ENCODE peak calls at places on chromosomes 12 and 14, in ten cellular contexts. One of them, this sample, is unnamed. For H3K4me1 and H3K27me3, the result is how much of the 10 kb centered on the place peaks cover.

GRCh38 chr12:49549735-49550710 is 11.2 kb downstream of the KCNH3 start:
- DNase-seq in neuronal stem cell: no peak
- DNase-seq in colonic mucosa: no peak
- DNase-seq in right lobe of liver: no peak
- DNase-seq in stomach: no peak
- DNase-seq in IMR-90: no peak
- DNase-seq in heart left ventricle: no peak
- DNase-seq in body of pancreas: no peak
- DNase-seq in neural progenitor cell: no peak
- DNase-seq in heart right ventricle: no peak
- DNase-seq in this sample: no peak

GRCh38 chr12:93441111-93441616 is 583 bp downstream of the UBE2N start:
- DNase-seq in neuronal stem cell: peak
- DNase-seq in colonic mucosa: peak
- DNase-seq in right lobe of liver: peak
- DNase-seq in stomach: peak
- DNase-seq in IMR-90: peak
- DNase-seq in heart left ventricle: peak
- DNase-seq in body of pancreas: peak
- DNase-seq in neural progenitor cell: peak
- DNase-seq in heart right ventricle: peak
- DNase-seq in this sample: no peak

GRCh38 chr12:32149489-32149888 is 42.8 kb downstream of the BICD1 start:
- DNase-seq in neuronal stem cell: no peak
- DNase-seq in colonic mucosa: no peak
- DNase-seq in right lobe of liver: no peak
- DNase-seq in stomach: no peak
- DNase-seq in IMR-90: no peak
- DNase-seq in heart left ventricle: no peak
- DNase-seq in body of pancreas: no peak
- DNase-seq in neural progenitor cell: no peak
- DNase-seq in heart right ventricle: no peak
- DNase-seq in this sample: no peak

GRCh38 chr12:113070117-113070906 is 13.8 kb downstream of the DTX1 start:
- DNase-seq in neuronal stem cell: no peak
- DNase-seq in colonic mucosa: peak
- DNase-seq in right lobe of liver: no peak
- DNase-seq in stomach: no peak
- DNase-seq in IMR-90: no peak
- DNase-seq in heart left ventricle: no peak
- DNase-seq in body of pancreas: peak
- DNase-seq in neural progenitor cell: no peak
- DNase-seq in heart right ventricle: peak
- DNase-seq in this sample: no peak

GRCh38 chr12:6784292-6784691 is 5.0 kb upstream of the CD4 start:
- DNase-seq in neuronal stem cell: no peak
- DNase-seq in colonic mucosa: no peak
- DNase-seq in right lobe of liver: no peak
- DNase-seq in stomach: no peak
- DNase-seq in IMR-90: no peak
- DNase-seq in heart left ventricle: no peak
- DNase-seq in body of pancreas: no peak
- DNase-seq in neural progenitor cell: no peak
- DNase-seq in heart right ventricle: no peak
- DNase-seq in this sample: no peak

GRCh38 chr14:24816011-24816928 is 182.3 kb upstream of the GZMB start:
- DNase-seq in neuronal stem cell: no peak
- DNase-seq in colonic mucosa: peak
- DNase-seq in right lobe of liver: peak
- DNase-seq in stomach: peak
- DNase-seq in IMR-90: peak
- DNase-seq in heart left ventricle: no peak
- DNase-seq in body of pancreas: peak
- DNase-seq in neural progenitor cell: no peak
- DNase-seq in heart right ventricle: no peak
- DNase-seq in this sample: no peak

GRCh38 chr14:104604461-104605449 is at the start of gene TMEM179:
- DNase-seq in neuronal stem cell: peak
- DNase-seq in colonic mucosa: no peak
- DNase-seq in right lobe of liver: no peak
- DNase-seq in stomach: no peak
- DNase-seq in IMR-90: peak
- DNase-seq in heart left ventricle: peak
- DNase-seq in body of pancreas: no peak
- DNase-seq in neural progenitor cell: peak
- DNase-seq in heart right ventricle: no peak
- DNase-seq in this sample: peak

GRCh38 chr12:3752096-3752709 is 706 bp downstream of the CRACR2A start:
- DNase-seq in neuronal stem cell: no peak
- DNase-seq in colonic mucosa: peak
- DNase-seq in right lobe of liver: no peak
- DNase-seq in stomach: peak
- DNase-seq in IMR-90: no peak
- DNase-seq in heart left ventricle: peak
- DNase-seq in body of pancreas: peak
- DNase-seq in neural progenitor cell: no peak
- DNase-seq in heart right ventricle: peak
- DNase-seq in this sample: no peak

GRCh38 chr14:29603721-29604120 is 323.9 kb downstream of the PRKD1 start:
- DNase-seq in neuronal stem cell: no peak
- DNase-seq in colonic mucosa: no peak
- DNase-seq in right lobe of liver: no peak
- DNase-seq in stomach: no peak
- DNase-seq in IMR-90: no peak
- DNase-seq in heart left ventricle: no peak
- DNase-seq in body of pancreas: no peak
- DNase-seq in neural progenitor cell: no peak
- DNase-seq in heart right ventricle: no peak
- DNase-seq in this sample: no peak

GRCh38 chr14:70882771-70883492 is 24.3 kb upstream of the PCNX1 start:
- DNase-seq in neuronal stem cell: no peak
- DNase-seq in colonic mucosa: no peak
- DNase-seq in right lobe of liver: no peak
- DNase-seq in stomach: no peak
- DNase-seq in IMR-90: peak
- DNase-seq in heart left ventricle: no peak
- DNase-seq in body of pancreas: peak
- DNase-seq in neural progenitor cell: no peak
- DNase-seq in heart right ventricle: no peak
- DNase-seq in this sample: no peak

GRCh38 chr12:108594-108993 is 42.0 kb downstream of the IQSEC3 start:
- DNase-seq in neuronal stem cell: no peak
- DNase-seq in colonic mucosa: peak
- DNase-seq in right lobe of liver: peak
- DNase-seq in stomach: peak
- DNase-seq in IMR-90: no peak
- DNase-seq in heart left ventricle: no peak
- DNase-seq in body of pancreas: peak
- DNase-seq in neural progenitor cell: no peak
- DNase-seq in heart right ventricle: peak
- DNase-seq in this sample: peak

GRCh38 chr12:105051981-105052380 is 32.3 kb downstream of the ALDH1L2 start:
- DNase-seq in neuronal stem cell: no peak
- DNase-seq in colonic mucosa: no peak
- DNase-seq in right lobe of liver: no peak
- DNase-seq in stomach: no peak
- DNase-seq in IMR-90: no peak
- DNase-seq in heart left ventricle: no peak
- DNase-seq in body of pancreas: no peak
- DNase-seq in neural progenitor cell: no peak
- DNase-seq in heart right ventricle: no peak
- DNase-seq in this sample: no peak

GRCh38 chr12:113247123-113248045 is 26.1 kb downstream of the TPCN1 start:
- DNase-seq in neuronal stem cell: no peak
- DNase-seq in colonic mucosa: no peak
- DNase-seq in right lobe of liver: no peak
- DNase-seq in stomach: no peak
- DNase-seq in IMR-90: peak
- DNase-seq in heart left ventricle: peak
- DNase-seq in body of pancreas: peak
- DNase-seq in neural progenitor cell: no peak
- DNase-seq in heart right ventricle: peak
- DNase-seq in this sample: no peak

GRCh38 chr12:62466018-62466595 is 519 bp upstream of the MON2 start:
- DNase-seq in neuronal stem cell: no peak
- DNase-seq in colonic mucosa: peak
- DNase-seq in right lobe of liver: peak
- DNase-seq in stomach: peak
- DNase-seq in IMR-90: peak
- DNase-seq in heart left ventricle: no peak
- DNase-seq in body of pancreas: peak
- DNase-seq in neural progenitor cell: peak
- DNase-seq in heart right ventricle: no peak
- DNase-seq in this sample: peak

GRCh38 chr12:45216297-45216982 is 545 bp downstream of the ANO6 start:
- DNase-seq in neuronal stem cell: peak
- DNase-seq in colonic mucosa: peak
- DNase-seq in right lobe of liver: peak
- DNase-seq in stomach: peak
- DNase-seq in IMR-90: peak
- DNase-seq in heart left ventricle: peak
- DNase-seq in body of pancreas: peak
- DNase-seq in neural progenitor cell: peak
- DNase-seq in heart right ventricle: peak
- DNase-seq in this sample: peak

GRCh38 chr12:92396647-92397258 is 251.1 kb upstream of the BTG1 start:
- DNase-seq in neuronal stem cell: no peak
- DNase-seq in colonic mucosa: no peak
- DNase-seq in right lobe of liver: no peak
- DNase-seq in stomach: no peak
- DNase-seq in IMR-90: peak
- DNase-seq in heart left ventricle: no peak
- DNase-seq in body of pancreas: no peak
- DNase-seq in neural progenitor cell: no peak
- DNase-seq in heart right ventricle: no peak
- DNase-seq in this sample: no peak

GRCh38 chr14:56294125-56294524 is 175.9 kb downstream of the PELI2 start:
- DNase-seq in neuronal stem cell: no peak
- DNase-seq in colonic mucosa: no peak
- DNase-seq in right lobe of liver: no peak
- DNase-seq in stomach: no peak
- DNase-seq in IMR-90: no peak
- DNase-seq in heart left ventricle: no peak
- DNase-seq in body of pancreas: peak
- DNase-seq in neural progenitor cell: peak
- DNase-seq in heart right ventricle: no peak
- DNase-seq in this sample: no peak

DNA sequence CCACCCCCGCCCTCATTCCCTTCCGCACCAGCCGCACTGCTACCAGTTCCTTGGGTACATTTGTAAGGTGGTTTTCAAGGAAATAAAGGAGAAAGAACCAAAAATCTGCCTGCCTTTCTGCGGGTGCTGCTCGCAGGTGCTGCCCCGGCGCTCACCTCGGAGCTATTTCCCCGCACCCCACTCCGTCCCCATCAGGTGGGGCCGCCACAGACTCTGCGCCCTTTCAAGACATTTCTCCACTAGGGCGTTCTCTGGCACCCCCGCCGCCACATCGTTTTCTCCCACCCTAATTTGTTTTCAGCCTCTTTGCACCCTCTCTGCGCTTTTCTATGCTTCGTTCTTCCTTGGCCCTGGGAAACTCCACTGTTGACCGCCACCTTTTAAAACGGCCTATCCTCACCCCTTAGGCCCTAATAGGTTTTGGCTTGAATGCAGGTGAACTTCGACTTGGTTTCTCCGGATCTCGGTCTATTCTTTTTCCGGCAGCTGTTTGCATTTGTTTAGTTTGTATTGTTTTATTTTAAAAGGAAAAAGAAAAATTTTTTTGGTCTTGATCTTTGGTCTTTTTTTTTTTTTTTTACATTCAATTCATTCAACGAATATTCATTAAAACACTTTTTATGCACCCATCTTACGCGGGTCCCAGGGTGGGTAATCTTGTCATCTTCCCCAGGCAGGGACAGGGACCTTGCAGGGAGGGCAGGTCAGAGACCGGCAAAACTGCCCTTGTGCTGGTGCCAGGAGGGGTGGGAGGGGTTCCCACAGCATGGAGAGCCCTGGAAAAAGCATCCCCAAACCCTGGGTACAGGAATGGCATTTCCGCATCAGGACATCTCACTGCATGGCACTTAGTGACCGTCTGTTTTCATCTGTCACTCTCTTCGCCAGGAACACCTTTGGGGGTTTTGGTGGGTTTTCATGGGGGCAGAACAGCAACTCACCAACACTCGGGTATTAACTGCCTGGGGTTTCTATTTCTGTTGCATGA is 3.1 kb downstream of the VSX2 start:
- DNase-seq in neuronal stem cell: no peak
- DNase-seq in colonic mucosa: no peak
- DNase-seq in right lobe of liver: no peak
- DNase-seq in stomach: no peak
- DNase-seq in IMR-90: no peak
- DNase-seq in heart left ventricle: peak
- DNase-seq in body of pancreas: no peak
- DNase-seq in neural progenitor cell: peak
- DNase-seq in heart right ventricle: no peak
- DNase-seq in this sample: no peak
- H3K4me3 ChIP-seq in neuronal stem cell: no peak
- H3K4me3 ChIP-seq in colonic mucosa: no peak
- H3K4me3 ChIP-seq in right lobe of liver: no peak
- H3K4me3 ChIP-seq in stomach: no peak
- H3K4me3 ChIP-seq in IMR-90: no peak
- H3K4me3 ChIP-seq in heart left ventricle: no peak
- H3K4me3 ChIP-seq in body of pancreas: no peak
- H3K4me3 ChIP-seq in neural progenitor cell: no peak
- H3K4me3 ChIP-seq in heart right ventricle: no peak
- H3K4me3 ChIP-seq in this sample: no peak

GRCh38 chr14:99563749-99564129 is 40.3 kb downstream of the CCDC85C start:
- DNase-seq in neuronal stem cell: no peak
- DNase-seq in colonic mucosa: no peak
- DNase-seq in right lobe of liver: no peak
- DNase-seq in stomach: no peak
- DNase-seq in IMR-90: no peak
- DNase-seq in heart left ventricle: no peak
- DNase-seq in body of pancreas: no peak
- DNase-seq in neural progenitor cell: no peak
- DNase-seq in heart right ventricle: no peak
- DNase-seq in this sample: no peak
- H3K4me1 ChIP-seq in neuronal stem cell: half or more
- H3K4me1 ChIP-seq in colonic mucosa: under half
- H3K4me1 ChIP-seq in right lobe of liver: under half
- H3K4me1 ChIP-seq in stomach: half or more
- H3K4me1 ChIP-seq in IMR-90: under half
- H3K4me1 ChIP-seq in heart left ventricle: half or more
- H3K4me1 ChIP-seq in body of pancreas: half or more
- H3K4me1 ChIP-seq in neural progenitor cell: half or more
- H3K4me1 ChIP-seq in heart right ventricle: half or more
- H3K4me1 ChIP-seq in this sample: half or more

GRCh38 chr14:101063121-101063520 is 159.6 kb upstream of the RTL1 start:
- DNase-seq in neuronal stem cell: no peak
- DNase-seq in colonic mucosa: no peak
- DNase-seq in right lobe of liver: no peak
- DNase-seq in stomach: no peak
- DNase-seq in IMR-90: no peak
- DNase-seq in heart left ventricle: peak
- DNase-seq in body of pancreas: no peak
- DNase-seq in neural progenitor cell: no peak
- DNase-seq in heart right ventricle: no peak
- DNase-seq in this sample: peak
- H3K27me3 ChIP-seq in neuronal stem cell: under half
- H3K27me3 ChIP-seq in colonic mucosa: under half
- H3K27me3 ChIP-seq in right lobe of liver: under half
- H3K27me3 ChIP-seq in stomach: under half
- H3K27me3 ChIP-seq in IMR-90: under half
- H3K27me3 ChIP-seq in heart left ventricle: under half
- H3K27me3 ChIP-seq in body of pancreas: under half
- H3K27me3 ChIP-seq in neural progenitor cell: under half
- H3K27me3 ChIP-seq in heart right ventricle: under half
- H3K27me3 ChIP-seq in this sample: under half

GRCh38 chr12:115756804-115757203 is 520.7 kb downstream of the MED13L start:
- DNase-seq in neuronal stem cell: no peak
- DNase-seq in colonic mucosa: no peak
- DNase-seq in right lobe of liver: no peak
- DNase-seq in stomach: no peak
- DNase-seq in IMR-90: no peak
- DNase-seq in heart left ventricle: no peak
- DNase-seq in body of pancreas: no peak
- DNase-seq in neural progenitor cell: no peak
- DNase-seq in heart right ventricle: no peak
- DNase-seq in this sample: no peak
- H3K4me3 ChIP-seq in neuronal stem cell: no peak
- H3K4me3 ChIP-seq in colonic mucosa: no peak
- H3K4me3 ChIP-seq in right lobe of liver: no peak
- H3K4me3 ChIP-seq in stomach: no peak
- H3K4me3 ChIP-seq in IMR-90: no peak
- H3K4me3 ChIP-seq in heart left ventricle: no peak
- H3K4me3 ChIP-seq in body of pancreas: no peak
- H3K4me3 ChIP-seq in neural progenitor cell: no peak
- H3K4me3 ChIP-seq in heart right ventricle: no peak
- H3K4me3 ChIP-seq in this sample: no peak